ENCODE peak calls at places on chromosome 6, in six cellular contexts. C is cardiac muscle cell, Y is nephron progenitor cell, L is omental fat pad, N is breast epithelium, S is AG09309. T is an unnamed sample.

GRCh38 chr6:130376921-130377320 is 11.1 kb downstream of the TMEM200A start:
- DNase-seq in C (peak; percentile 14), Y (no peak), L (no peak), N (no peak), S (no peak), T (no peak)

GRCh38 chr6:9620263-9620662 is 794.6 kb downstream of the TFAP2A start:
- DNase-seq in C (no peak), Y (no peak), L (no peak), N (no peak), S (no peak), T (no peak)

GRCh38 chr6:31308050-31308844 is 36.4 kb upstream of the HLA-C start:
- DNase-seq in C (no peak), Y (no peak), L (no peak), N (peak; percentile 76), S (no peak), T (peak; percentile 80)

GRCh38 chr6:44960898-44961297 is 367.2 kb upstream of the RUNX2 start:
- DNase-seq in C (peak; percentile 12), Y (no peak), L (no peak), N (no peak), S (no peak), T (no peak)

GRCh38 chr6:74368746-74369145 is 672.7 kb downstream of the CD109 start:
- DNase-seq in C (peak; percentile 9), Y (no peak), L (no peak), N (no peak), S (no peak), T (no peak)

GRCh38 chr6:34391711-34392496 is 565 bp downstream of the NUDT3 start:
- DNase-seq in C (peak; percentile 59), Y (peak; percentile 69), L (peak; percentile 27), N (peak; percentile 56), S (no peak), T (peak; percentile 50)

GRCh38 chr6:79946773-79947190 is 571 bp downstream of the ELOVL4 start:
- DNase-seq in C (peak; percentile 24), Y (peak; percentile 53), L (no peak), N (no peak), S (no peak), T (peak; percentile 34)

GRCh38 chr6:41442800-41443501 is 103.2 kb upstream of the FOXP4 start:
- DNase-seq in C (peak; percentile 81), Y (peak; percentile 92), L (no peak), N (no peak), S (no peak), T (no peak)

GRCh38 chr6:1686117-1687098 is 76.7 kb downstream of the FOXC1 start:
- DNase-seq in C (peak; percentile 92), Y (no peak), L (no peak), N (no peak), S (peak; percentile 98), T (peak; percentile 87)

GRCh38 chr6:42131531-42131930 is 10.9 kb downstream of the C6orf132 start:
- DNase-seq in C (peak; percentile 72), Y (no peak), L (no peak), N (no peak), S (no peak), T (no peak)

GRCh38 chr6:142008016-142008735 is 124.5 kb upstream of the GJE1 start:
- DNase-seq in C (no peak), Y (no peak), L (no peak), N (no peak), S (no peak), T (no peak)

GRCh38 chr6:125002090-125002741 is 40.0 kb downstream of the RNF217 start:
- DNase-seq in C (peak; percentile 76), Y (no peak), L (no peak), N (no peak), S (no peak), T (no peak)

GRCh38 chr6:30180145-30180544 is 16.8 kb downstream of the TRIM15 start:
- DNase-seq in C (no peak), Y (no peak), L (no peak), N (no peak), S (no peak), T (no peak)
- TF ChIP-seq CTCF in C (no peak), Y (no peak), L (no peak), N (no peak), S (no peak), T (no peak)

DNA sequence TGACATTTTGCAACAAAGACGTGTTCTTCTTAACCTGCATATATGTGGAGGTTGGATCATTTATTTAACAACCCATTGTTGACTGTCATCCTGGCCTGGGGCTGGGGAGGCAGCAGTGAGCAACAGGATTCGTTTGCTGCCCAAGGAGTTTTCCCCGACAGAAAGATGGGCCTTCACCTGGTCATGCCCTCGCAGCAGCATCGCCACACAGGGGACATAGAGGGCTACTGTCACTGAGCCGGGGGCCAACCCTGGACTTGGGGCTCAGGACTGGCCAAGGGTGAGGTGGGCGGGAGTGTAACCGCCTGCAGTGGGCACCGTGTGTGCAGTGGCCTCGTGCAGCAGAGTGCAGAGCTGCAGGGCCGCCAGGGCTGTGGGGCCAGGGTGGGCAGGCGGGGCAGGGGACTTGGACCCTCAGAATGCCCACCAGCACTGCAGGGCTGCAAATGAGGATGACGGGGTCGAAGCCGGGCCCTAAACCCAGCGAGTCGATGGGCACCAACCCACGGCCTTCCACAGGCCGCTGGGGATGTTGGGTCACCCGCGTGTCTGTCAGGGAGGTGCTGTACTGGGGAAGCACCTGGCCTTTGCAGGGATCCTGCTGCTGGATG is 11.8 kb downstream of the DUSP22 start:
- DNase-seq in C (no peak), Y (no peak), L (no peak), N (no peak), S (no peak), T (no peak)
- TF ChIP-seq CTCF in C (no peak), Y (no peak), L (no peak), N (no peak), S (no peak), T (no peak)

DNA sequence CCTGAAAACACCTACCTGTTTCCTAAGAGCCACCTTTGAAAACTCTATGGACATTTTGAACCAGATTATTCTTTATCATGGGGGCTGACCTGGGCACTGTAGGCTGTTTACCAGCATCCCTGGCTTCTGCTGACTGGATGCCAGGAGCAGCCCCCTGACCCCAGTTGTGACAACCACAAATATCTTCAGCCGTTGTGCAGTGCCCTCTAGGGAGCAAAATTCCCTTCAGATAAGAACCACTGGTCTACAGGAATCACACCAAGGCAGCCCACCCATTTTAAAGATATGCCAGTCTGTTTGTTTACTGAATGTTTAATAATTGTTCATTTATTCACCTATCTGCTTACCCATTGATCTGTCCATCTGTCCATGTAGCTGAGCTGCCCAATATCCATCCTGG is 276.9 kb downstream of the NRN1 start:
- DNase-seq in C (no peak), Y (no peak), L (no peak), N (no peak), S (no peak), T (no peak)
- TF ChIP-seq CTCF in C (no peak), Y (no peak), L (no peak), N (no peak), S (no peak), T (no peak)

GRCh38 chr6:136525586-136526195 is 24.5 kb downstream of the MAP7 start:
- DNase-seq in C (peak; percentile 3), Y (no peak), L (no peak), N (no peak), S (no peak), T (no peak)
- TF ChIP-seq CTCF in C (no peak), Y (no peak), L (no peak), N (no peak), S (no peak), T (no peak)

T was measured in RWPE1.